ENCODE peak calls at places on chromosomes 7 and 10, in seven cellular contexts. A, F, P, X, R, W and U are unnamed samples.

GRCh38 chr7:69622960-69623359 is 24.7 kb downstream of the AUTS2 start:
- DNase-seq in A (no peak), F (no peak), P (no peak), X (no peak), R (no peak), W (no peak), U (no peak)

GRCh38 chr10:120749032-120749431 is 102.1 kb upstream of the WDR11 start:
- DNase-seq in A (no peak), F (no peak), P (no peak), X (no peak), R (no peak), W (no peak), U (no peak)

GRCh38 chr7:138668197-138668596 is 33.0 kb downstream of the SVOPL start:
- DNase-seq in A (no peak), F (no peak), P (no peak), X (no peak), R (peak; percentile 74), W (no peak), U (no peak)

GRCh38 chr10:11035318-11035920 is 17.7 kb downstream of the CELF2 start:
- DNase-seq in A (peak; percentile 79), F (peak; percentile 77), P (peak; percentile 59), X (peak; percentile 88), R (no peak), W (no peak), U (no peak)

GRCh38 chr10:16643502-16643901 is 121.8 kb upstream of the C1QL3 start:
- DNase-seq in A (no peak), F (no peak), P (no peak), X (no peak), R (no peak), W (no peak), U (no peak)

GRCh38 chr7:112699725-112700513 is 90.3 kb downstream of the TMEM168 start:
- DNase-seq in A (no peak), F (no peak), P (no peak), X (no peak), R (peak; percentile 13), W (no peak), U (no peak)

GRCh38 chr7:156998988-156999610 is 11.4 kb downstream of the MNX1 start:
- DNase-seq in A (no peak), F (no peak), P (no peak), X (peak; percentile 20), R (no peak), W (peak; percentile 49), U (no peak)

GRCh38 chr7:78794101-78794500 is 659.4 kb downstream of the MAGI2 start:
- DNase-seq in A (peak; percentile 82), F (peak; percentile 2), P (no peak), X (peak; percentile 68), R (peak; percentile 23), W (no peak), U (no peak)

GRCh38 chr10:69407621-69408301 is 9.0 kb downstream of the TACR2 start:
- DNase-seq in A (no peak), F (no peak), P (peak; percentile 62), X (peak; percentile 70), R (no peak), W (peak; percentile 65), U (no peak)

GRCh38 chr10:58513189-58514101 is 773 bp downstream of the BICC1 start:
- DNase-seq in A (peak; percentile 84), F (peak; percentile 62), P (peak; percentile 39), X (peak; percentile 50), R (no peak), W (peak; percentile 68), U (peak; percentile 41)

GRCh38 chr7:71320916-71321315 is 189.0 kb downstream of the GALNT17 start:
- DNase-seq in A (no peak), F (no peak), P (no peak), X (no peak), R (no peak), W (no peak), U (no peak)

GRCh38 chr10:13102002-13102794 is 2.2 kb downstream of the OPTN start:
- DNase-seq in A (peak; percentile 26), F (peak; percentile 61), P (no peak), X (no peak), R (no peak), W (no peak), U (no peak)

GRCh38 chr7:75931676-75932075 is 16.7 kb downstream of the POR start:
- DNase-seq in A (no peak), F (no peak), P (no peak), X (no peak), R (no peak), W (no peak), U (no peak)

GRCh38 chr10:95907454-95908253 is at the start of gene CC2D2B:
- DNase-seq in A (peak; percentile 74), F (peak; percentile 88), P (peak; percentile 90), X (peak; percentile 94), R (peak; percentile 76), W (peak; percentile 91), U (peak; percentile 82)

GRCh38 chr7:157780721-157781120 is 443.9 kb downstream of the DNAJB6 start:
- DNase-seq in A (no peak), F (no peak), P (no peak), X (no peak), R (no peak), W (no peak), U (no peak)

GRCh38 chr7:29397398-29397797 is 166.2 kb upstream of the PRR15 start:
- DNase-seq in A (no peak), F (no peak), P (no peak), X (no peak), R (no peak), W (no peak), U (no peak)

GRCh38 chr7:166370-167060 is 25.9 kb upstream of the FAM20C start:
- DNase-seq in A (no peak), F (peak; percentile 21), P (no peak), X (no peak), R (no peak), W (no peak), U (no peak)
- H2BK120ac ChIP-seq in A (peak overlapping the region; percentile 85), F (peak overlapping the region; percentile 23), P (no peak overlapping the region), X (no peak overlapping the region), R (no peak overlapping the region), W (no peak overlapping the region), U (peak overlapping the region; percentile 57)

GRCh38 chr7:103074519-103075336 is at the start of the genes ARMC10 and FBXL13:
- DNase-seq in A (peak; percentile 87), F (peak; percentile 92), P (peak; percentile 93), X (peak; percentile 93), R (peak; percentile 87), W (peak; percentile 95), U (peak; percentile 94)

GRCh38 chr7:103075337-103075918 is 488 bp downstream of the ARMC10 start:
- DNase-seq in A (peak; percentile 62), F (peak; percentile 59), P (peak; percentile 89), X (peak; percentile 64), R (peak; percentile 46), W (peak; percentile 88), U (peak; percentile 48)

GRCh38 chr7:103076767-103077166 is 1.8 kb downstream of the ARMC10 start:
- DNase-seq in A (no peak), F (no peak), P (no peak), X (no peak), R (no peak), W (no peak), U (no peak)

GRCh38 chr7:103079836-103080235 is 4.9 kb downstream of the ARMC10 start:
- DNase-seq in A (no peak), F (no peak), P (no peak), X (no peak), R (no peak), W (no peak), U (no peak)

GRCh38 chr7:103077318-103077717 is 2.4 kb downstream of the ARMC10 start:
- DNase-seq in A (no peak), F (no peak), P (no peak), X (no peak), R (no peak), W (no peak), U (no peak)
- H2BK120ac ChIP-seq in A (no peak overlapping the region), F (no peak overlapping the region), P (no peak overlapping the region), X (no peak overlapping the region), R (no peak overlapping the region), W (no peak overlapping the region), U (no peak overlapping the region)

DNA sequence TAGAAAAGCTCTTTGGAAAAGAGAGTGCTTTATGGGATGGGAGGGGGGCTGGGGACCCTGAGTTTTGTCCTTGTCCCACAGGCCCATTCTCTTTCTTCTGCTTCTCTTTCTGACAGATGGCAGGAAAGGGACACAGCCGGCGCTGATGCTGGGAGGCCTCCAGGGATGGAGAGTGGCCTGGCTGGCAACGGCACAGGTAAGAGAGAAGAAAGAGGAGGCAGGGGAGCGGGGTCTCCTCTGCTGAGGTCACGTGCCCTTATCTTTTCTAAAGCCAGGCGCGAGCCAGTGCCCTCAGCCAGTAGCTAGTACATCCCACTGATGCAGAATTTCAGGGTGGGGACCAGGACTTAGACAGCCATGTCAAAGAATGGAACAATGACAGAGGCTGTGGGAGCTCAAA is 9.2 kb downstream of the ZNF775 start:
- DNase-seq in A (no peak), F (no peak), P (no peak), X (no peak), R (no peak), W (no peak), U (no peak)
- H2BK120ac ChIP-seq in A (no peak overlapping the region), F (no peak overlapping the region), P (no peak overlapping the region), X (no peak overlapping the region), R (no peak overlapping the region), W (no peak overlapping the region), U (no peak overlapping the region)

DNA sequence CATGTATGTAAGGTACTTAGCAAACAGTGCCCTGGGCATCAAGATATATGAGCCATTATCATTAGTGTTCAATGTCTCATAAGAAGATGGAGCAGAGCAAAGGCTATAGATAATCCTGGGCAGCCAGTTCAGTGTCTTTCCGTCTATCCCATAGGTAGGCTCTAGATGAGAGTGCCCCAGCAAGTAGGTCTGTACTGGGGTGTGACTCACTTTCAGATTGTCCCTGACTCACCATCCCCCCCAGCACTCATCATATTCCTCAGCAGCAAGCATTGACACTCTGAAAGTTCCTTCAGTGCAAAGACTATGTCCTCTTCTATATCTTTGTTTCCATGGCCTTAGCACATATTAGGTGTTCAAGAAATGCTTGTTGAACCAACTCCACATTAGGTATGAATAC is 20.0 kb upstream of the FAM204A start:
- DNase-seq in A (no peak), F (no peak), P (no peak), X (no peak), R (no peak), W (no peak), U (no peak)
- H2BK120ac ChIP-seq in A (no peak overlapping the region), F (no peak overlapping the region), P (no peak overlapping the region), X (no peak overlapping the region), R (no peak overlapping the region), W (no peak overlapping the region), U (no peak overlapping the region)

GRCh38 chr7:132125096-132125495 is 451.2 kb downstream of the PLXNA4 start:
- DNase-seq in A (no peak), F (no peak), P (no peak), X (no peak), R (no peak), W (no peak), U (no peak)
- H2BK120ac ChIP-seq in A (no peak overlapping the region), F (no peak overlapping the region), P (no peak overlapping the region), X (no peak overlapping the region), R (no peak overlapping the region), W (no peak overlapping the region), U (no peak overlapping the region)

DNA sequence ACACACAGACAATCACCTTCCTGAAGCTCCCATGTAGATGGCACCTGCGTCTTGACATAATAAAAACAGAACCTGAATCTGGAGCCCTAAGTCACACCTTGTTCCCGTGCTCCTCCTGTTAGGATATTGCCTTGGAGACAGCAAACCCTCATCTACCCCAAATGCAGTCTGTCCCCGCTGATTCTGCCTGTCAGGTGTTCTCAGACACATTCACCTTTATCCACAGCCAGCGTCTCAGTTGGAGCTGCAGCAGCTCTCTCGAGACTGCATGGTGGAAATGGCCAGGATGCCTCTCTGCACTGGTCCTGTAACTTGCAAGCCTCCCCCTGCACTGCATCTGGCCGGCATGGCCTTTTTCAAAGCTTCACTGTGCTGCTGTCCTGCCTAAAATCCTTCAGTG is 218.0 kb upstream of the ZNF32 start:
- DNase-seq in A (no peak), F (no peak), P (no peak), X (no peak), R (no peak), W (peak; percentile 4), U (no peak)
- H2BK120ac ChIP-seq in A (peak overlapping the region; percentile 98), F (no peak overlapping the region), P (no peak overlapping the region), X (no peak overlapping the region), R (no peak overlapping the region), W (no peak overlapping the region), U (no peak overlapping the region)